ENCODE peak calls at places on chromosomes 11 and 22, in five cellular contexts. N is T-helper 2 cell; R is cardiac fibroblast; P is A172; F is stimulated activated CD4-positive, alpha-beta T cell treated with anti-CD3 and anti-CD28 coated beads, Interleukin-2, amount 100 ng/mL, for 48 hours. X is an unnamed sample.

GRCh38 chr11:83655996-83656395 is 369.8 kb upstream of the CCDC90B start:
- DNase-seq in F (no peak), P (no peak), R (no peak), N (no peak), X (no peak)

GRCh38 chr11:128179049-128179448 is 408.3 kb downstream of the ETS1 start:
- DNase-seq in R (no peak), F (no peak), N (no peak), P (no peak), X (no peak)

GRCh38 chr11:134597452-134597851 is 185.4 kb upstream of the B3GAT1 start:
- DNase-seq in F (no peak), P (no peak), R (no peak), N (no peak), X (peak)

GRCh38 chr22:29208879-29209623 is 3.4 kb downstream of the EMID1 start:
- DNase-seq in F (no peak), R (no peak), P (no peak), N (no peak), X (peak)

GRCh38 chr11:100791873-100792272 is 104.8 kb downstream of the ARHGAP42 start:
- DNase-seq in F (no peak), N (no peak), R (peak), P (no peak), X (no peak)

GRCh38 chr22:43828711-43829447 is 16.8 kb upstream of the EFCAB6 start:
- DNase-seq in F (no peak), N (no peak), R (peak), P (no peak), X (peak)

GRCh38 chr11:50098186-50098725 is 65.6 kb downstream of the OR4C45 start:
- DNase-seq in P (peak), N (no peak), R (no peak), F (no peak), X (no peak)

GRCh38 chr22:45268167-45268957 is 16.4 kb upstream of the UPK3A start:
- DNase-seq in F (no peak), R (no peak), N (no peak), P (no peak), X (no peak)

GRCh38 chr11:128527046-128527445 is 60.3 kb downstream of the ETS1 start:
- DNase-seq in N (no peak), F (no peak), P (no peak), R (no peak), X (no peak)

GRCh38 chr11:73145986-73146575 is 4.0 kb upstream of the FCHSD2 start:
- DNase-seq in F (no peak), P (no peak), R (no peak), N (no peak), X (no peak)

GRCh38 chr11:92758216-92758615 is 211.2 kb upstream of the MTNR1B start:
- DNase-seq in F (no peak), P (no peak), R (no peak), N (no peak), X (no peak)

GRCh38 chr11:79421820-79422219 is 19.0 kb downstream of the TENM4 start:
- DNase-seq in N (no peak), F (no peak), R (no peak), P (no peak), X (no peak)

GRCh38 chr11:19864141-19865120 is 151.8 kb downstream of the NAV2 start:
- DNase-seq in N (no peak), F (no peak), R (peak), P (no peak), X (no peak)

GRCh38 chr22:20422965-20423635 is 14.5 kb downstream of the SCARF2 start:
- DNase-seq in F (no peak), P (no peak), R (peak), N (no peak), X (peak)

GRCh38 chr11:62337682-62338181 is 484 bp downstream of the ASRGL1 start:
- DNase-seq in R (peak), F (peak), N (no peak), P (no peak), X (no peak)

GRCh38 chr22:25942989-25943411 is 201.0 kb downstream of the MYO18B start:
- DNase-seq in N (no peak), F (no peak), P (peak), R (peak), X (no peak)

GRCh38 chr22:26428515-26429457 is at the start of gene ASPHD2:
- DNase-seq in P (peak), R (peak), N (peak), F (peak), X (no peak)

GRCh38 chr11:76769645-76770586 is 13.2 kb upstream of the TSKU start:
- DNase-seq in N (no peak), P (peak), R (no peak), F (no peak), X (no peak)

GRCh38 chr11:63459586-63459985 is 31.4 kb downstream of the PLAAT5 start:
- DNase-seq in R (no peak), N (no peak), P (peak), F (no peak), X (no peak)

GRCh38 chr11:117796456-117797428 is at the start of gene DSCAML1:
- DNase-seq in P (no peak), N (no peak), F (peak), R (no peak), X (no peak)

GRCh38 chr11:3947084-3947483 is 91.6 kb downstream of the STIM1 start:
- DNase-seq in P (peak), F (no peak), N (peak), R (peak), X (peak)

GRCh38 chr11:123250811-123251655 is 56.0 kb upstream of the CLMP start:
- DNase-seq in P (no peak), R (no peak), F (no peak), N (no peak), X (no peak)

GRCh38 chr11:10709299-10710086 is 15.9 kb upstream of the IRAG1 start:
- DNase-seq in R (no peak), P (no peak), F (no peak), N (no peak), X (no peak)

GRCh38 chr22:43396934-43397457 is 14.8 kb upstream of the MPPED1 start:
- DNase-seq in R (no peak), P (no peak), F (no peak), N (no peak), X (no peak)

GRCh38 chr11:134576721-134577171 is 164.7 kb upstream of the B3GAT1 start:
- DNase-seq in F (no peak), P (no peak), N (no peak), R (no peak), X (no peak)

GRCh38 chr11:43579171-43579918 is 101.2 kb upstream of the HSD17B12 start:
- DNase-seq in F (peak), R (peak), P (no peak), N (no peak), X (no peak)

GRCh38 chr11:1295086-1295485 is 14.3 kb downstream of the TOLLIP start:
- DNase-seq in N (no peak), P (no peak), R (no peak), F (no peak), X (no peak)

GRCh38 chr11:61911701-61912529 is 5.5 kb downstream of the RAB3IL1 start:
- DNase-seq in P (no peak), R (no peak), N (no peak), F (no peak), X (peak)

GRCh38 chr11:23856654-23857053 is 640.2 kb upstream of the LUZP2 start:
- DNase-seq in R (peak), P (no peak), F (no peak), N (no peak), X (no peak)

GRCh38 chr11:62217191-62217748 is 8.8 kb downstream of the SCGB2A1 start:
- DNase-seq in R (peak), P (no peak), N (no peak), F (no peak), X (no peak)

GRCh38 chr11:65625628-65626342 is 10.2 kb downstream of the PCNX3 start:
- DNase-seq in F (peak), P (no peak), N (peak), R (peak), X (no peak)

GRCh38 chr22:36331306-36331911 is 56.4 kb downstream of the MYH9 start:
- DNase-seq in N (peak), R (peak), F (peak), P (peak), X (peak)

GRCh38 chr11:57641011-57641410 is 8.7 kb downstream of the YPEL4 start:
- DNase-seq in F (no peak), N (no peak), P (no peak), R (peak), X (no peak)

GRCh38 chr11:88288560-88288959 is 49.0 kb downstream of the CTSC start:
- DNase-seq in N (no peak), F (no peak), P (no peak), R (no peak), X (no peak)

GRCh38 chr22:47045691-47046410 is 283.4 kb downstream of the TBC1D22A start:
- DNase-seq in F (no peak), P (no peak), N (no peak), R (no peak), X (no peak)

GRCh38 chr11:8839306-8839956 is 71.6 kb upstream of the AKIP1 start:
- DNase-seq in R (no peak), F (no peak), P (no peak), N (no peak), X (no peak)

GRCh38 chr11:2465201-2466068 is 20.6 kb downstream of the KCNQ1 start:
- DNase-seq in R (no peak), N (no peak), F (no peak), P (no peak), X (no peak)

GRCh38 chr11:130585545-130585944 is 137.1 kb downstream of the ADAMTS15 start:
- DNase-seq in N (no peak), F (no peak), P (peak), R (peak), X (no peak)